ENCODE peak calls at places on chromosome 12, in seven cellular contexts. One of them, this sample, is unnamed.

GRCh38 chr12:109718390-109718789 is 4.8 kb downstream of the FAM222A start:
- DNase-seq in H1: peak
- DNase-seq in SK-N-SH: peak
- DNase-seq in HepG2: no peak
- DNase-seq in K562: no peak
- DNase-seq in GM12878: no peak
- DNase-seq in GM12892: no peak
- DNase-seq in this sample: no peak

GRCh38 chr12:53938276-53939140 is at the start of gene HOXC13:
- DNase-seq in H1: peak
- DNase-seq in GM12878: no peak
- DNase-seq in SK-N-SH: peak
- DNase-seq in HepG2: peak
- DNase-seq in GM12892: no peak
- DNase-seq in K562: peak
- DNase-seq in this sample: no peak

GRCh38 chr12:108307006-108307405 is 32.1 kb downstream of the CMKLR1 start:
- DNase-seq in K562: no peak
- DNase-seq in SK-N-SH: no peak
- DNase-seq in GM12892: no peak
- DNase-seq in HepG2: no peak
- DNase-seq in H1: no peak
- DNase-seq in GM12878: no peak
- DNase-seq in this sample: no peak

GRCh38 chr12:46369474-46370379 is 2.8 kb downstream of the SLC38A2 start:
- DNase-seq in K562: no peak
- DNase-seq in SK-N-SH: no peak
- DNase-seq in GM12878: no peak
- DNase-seq in HepG2: no peak
- DNase-seq in H1: no peak
- DNase-seq in GM12892: no peak
- DNase-seq in this sample: no peak

GRCh38 chr12:43306066-43306465 is 245.9 kb downstream of the ADAMTS20 start:
- DNase-seq in SK-N-SH: no peak
- DNase-seq in K562: no peak
- DNase-seq in GM12892: no peak
- DNase-seq in GM12878: no peak
- DNase-seq in HepG2: no peak
- DNase-seq in H1: no peak
- DNase-seq in this sample: no peak

GRCh38 chr12:71846322-71846940 is 6.9 kb downstream of the TBC1D15 start:
- DNase-seq in SK-N-SH: peak
- DNase-seq in K562: no peak
- DNase-seq in HepG2: peak
- DNase-seq in GM12878: no peak
- DNase-seq in GM12892: no peak
- DNase-seq in H1: no peak
- DNase-seq in this sample: no peak

GRCh38 chr12:96047621-96048211 is 12.3 kb upstream of the LTA4H start:
- DNase-seq in K562: no peak
- DNase-seq in H1: no peak
- DNase-seq in HepG2: peak
- DNase-seq in GM12892: no peak
- DNase-seq in GM12878: peak
- DNase-seq in SK-N-SH: no peak
- DNase-seq in this sample: no peak

GRCh38 chr12:129641916-129642315 is 261.9 kb downstream of the TMEM132D start:
- DNase-seq in H1: no peak
- DNase-seq in K562: no peak
- DNase-seq in GM12892: no peak
- DNase-seq in SK-N-SH: no peak
- DNase-seq in GM12878: no peak
- DNase-seq in HepG2: no peak
- DNase-seq in this sample: no peak

GRCh38 chr12:53805067-53805466 is 53.3 kb upstream of the CISTR start:
- DNase-seq in H1: no peak
- DNase-seq in K562: no peak
- DNase-seq in GM12878: no peak
- DNase-seq in SK-N-SH: no peak
- DNase-seq in GM12892: no peak
- DNase-seq in HepG2: no peak
- DNase-seq in this sample: no peak

GRCh38 chr12:72543777-72544467 is 271.8 kb downstream of the TRHDE start:
- DNase-seq in SK-N-SH: no peak
- DNase-seq in K562: no peak
- DNase-seq in HepG2: no peak
- DNase-seq in GM12878: no peak
- DNase-seq in H1: no peak
- DNase-seq in GM12892: no peak
- DNase-seq in this sample: no peak

GRCh38 chr12:111457071-111457470 is 51.3 kb downstream of the SH2B3 start:
- DNase-seq in GM12892: no peak
- DNase-seq in HepG2: no peak
- DNase-seq in H1: peak
- DNase-seq in K562: no peak
- DNase-seq in GM12878: no peak
- DNase-seq in SK-N-SH: no peak
- DNase-seq in this sample: no peak

GRCh38 chr12:131052063-131052781 is 98.5 kb downstream of the ADGRD1 start:
- DNase-seq in H1: no peak
- DNase-seq in K562: no peak
- DNase-seq in GM12892: no peak
- DNase-seq in GM12878: no peak
- DNase-seq in SK-N-SH: no peak
- DNase-seq in HepG2: no peak
- DNase-seq in this sample: no peak
- TF ChIP-seq TAF1 in H1: no peak
- TF ChIP-seq TAF1 in K562: no peak
- TF ChIP-seq TAF1 in GM12892: no peak
- TF ChIP-seq TAF1 in GM12878: no peak
- TF ChIP-seq TAF1 in SK-N-SH: no peak
- TF ChIP-seq TAF1 in HepG2: no peak
- TF ChIP-seq TAF1 in this sample: no peak

DNA sequence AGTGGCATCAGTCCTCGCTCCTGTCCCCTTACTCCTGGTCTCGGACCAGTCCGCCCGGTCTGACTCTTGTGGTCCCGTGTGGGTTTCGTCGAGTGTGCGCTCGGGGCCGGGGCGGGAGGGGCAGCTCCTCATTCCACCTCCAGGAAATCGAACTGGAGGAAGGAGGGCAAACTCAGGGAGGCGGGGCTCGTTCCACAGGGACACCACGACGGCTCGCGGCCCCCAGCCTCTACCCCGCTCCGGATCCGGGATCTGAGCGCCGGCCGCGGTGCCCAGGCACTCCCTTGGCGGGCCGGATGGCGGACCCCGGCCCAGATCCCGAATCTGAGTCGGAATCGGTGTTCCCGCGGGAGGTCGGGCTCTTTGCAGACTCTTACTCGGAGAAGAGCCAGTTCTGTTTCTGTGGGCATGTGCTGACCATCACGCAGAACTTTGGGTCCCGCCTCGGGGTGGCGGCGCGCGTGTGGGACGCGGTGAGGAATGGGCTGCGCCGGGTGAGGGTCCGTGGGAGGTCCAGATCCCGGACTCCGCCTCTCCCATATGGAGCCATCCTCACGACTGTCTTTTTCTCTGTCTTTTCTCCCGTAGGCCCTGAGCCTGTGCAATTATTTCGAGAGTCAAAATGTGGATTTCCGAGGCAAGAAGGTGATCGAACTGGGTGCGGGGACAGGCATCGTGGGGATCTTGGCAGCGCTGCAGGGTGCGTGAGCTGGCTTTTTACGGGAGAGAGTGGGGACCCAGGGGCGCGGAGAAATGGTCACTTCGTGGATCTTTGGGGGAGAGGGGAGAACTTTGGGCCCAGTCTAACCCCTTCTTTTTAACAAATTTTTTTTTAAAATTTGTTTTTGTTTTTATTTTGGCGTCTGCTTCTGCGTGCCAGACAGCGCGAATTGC is at the start of gene EEF1AKMT3:
- DNase-seq in K562: peak
- DNase-seq in H1: no peak
- DNase-seq in SK-N-SH: peak
- DNase-seq in GM12892: peak
- DNase-seq in GM12878: no peak
- DNase-seq in HepG2: peak
- DNase-seq in this sample: no peak
- TF ChIP-seq TAF1 in K562: no peak
- TF ChIP-seq TAF1 in H1: peak
- TF ChIP-seq TAF1 in SK-N-SH: no peak
- TF ChIP-seq TAF1 in GM12892: no peak
- TF ChIP-seq TAF1 in GM12878: no peak
- TF ChIP-seq TAF1 in HepG2: no peak
- TF ChIP-seq TAF1 in this sample: no peak

DNA sequence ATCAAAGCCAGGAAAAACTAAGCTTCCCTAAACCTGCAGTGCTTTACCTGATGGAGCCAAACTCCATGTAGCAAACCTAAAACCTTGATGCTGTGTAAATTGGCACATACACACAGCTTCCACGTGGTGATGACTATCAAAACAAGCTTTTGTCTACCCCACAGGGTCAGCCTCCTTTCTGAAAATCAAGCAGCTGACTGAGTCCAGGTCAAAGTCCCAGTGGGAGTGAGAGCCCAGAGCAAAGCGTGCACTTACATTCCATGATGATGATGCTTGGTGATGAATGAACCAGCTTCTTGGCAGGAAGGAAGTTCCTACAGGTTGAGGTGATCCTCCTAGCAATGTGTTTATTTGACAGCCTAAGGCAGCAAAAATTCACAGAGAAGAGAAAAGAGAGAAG is 630.0 kb upstream of the TBX3 start:
- DNase-seq in GM12878: no peak
- DNase-seq in SK-N-SH: no peak
- DNase-seq in HepG2: peak
- DNase-seq in GM12892: no peak
- DNase-seq in K562: no peak
- DNase-seq in H1: no peak
- DNase-seq in this sample: no peak
- TF ChIP-seq TAF1 in GM12878: no peak
- TF ChIP-seq TAF1 in SK-N-SH: no peak
- TF ChIP-seq TAF1 in HepG2: no peak
- TF ChIP-seq TAF1 in GM12892: no peak
- TF ChIP-seq TAF1 in K562: no peak
- TF ChIP-seq TAF1 in H1: no peak
- TF ChIP-seq TAF1 in this sample: no peak

GRCh38 chr12:26789731-26790644 is 43.0 kb downstream of the ITPR2 start:
- DNase-seq in HepG2: no peak
- DNase-seq in GM12892: no peak
- DNase-seq in H1: no peak
- DNase-seq in GM12878: no peak
- DNase-seq in SK-N-SH: no peak
- DNase-seq in K562: no peak
- DNase-seq in this sample: no peak
- TF ChIP-seq TAF1 in HepG2: no peak
- TF ChIP-seq TAF1 in GM12892: no peak
- TF ChIP-seq TAF1 in H1: no peak
- TF ChIP-seq TAF1 in GM12878: no peak
- TF ChIP-seq TAF1 in SK-N-SH: no peak
- TF ChIP-seq TAF1 in K562: no peak
- TF ChIP-seq TAF1 in this sample: no peak

GRCh38 chr12:3493225-3494049 is 2.4 kb downstream of the PRMT8 start:
- DNase-seq in SK-N-SH: peak
- DNase-seq in HepG2: no peak
- DNase-seq in GM12892: no peak
- DNase-seq in H1: no peak
- DNase-seq in GM12878: no peak
- DNase-seq in K562: no peak
- DNase-seq in this sample: no peak
- TF ChIP-seq TAF1 in SK-N-SH: no peak
- TF ChIP-seq TAF1 in HepG2: no peak
- TF ChIP-seq TAF1 in GM12892: no peak
- TF ChIP-seq TAF1 in H1: no peak
- TF ChIP-seq TAF1 in GM12878: no peak
- TF ChIP-seq TAF1 in K562: no peak
- TF ChIP-seq TAF1 in this sample: no peak